ENCODE peak calls at places on chromosome 19, in eight cellular contexts. C, B, U, J, X, K, P and Q are unnamed samples.
A peak's percentile ranks its signal among the peaks of the same experiment; 100 is the strongest.

GRCh38 chr19:38774181-38774950 is 1.0 kb upstream of the LGALS7 start:
- DNase-seq in C (no peak), B (no peak), U (no peak), J (no peak), X (no peak), K (no peak), P (no peak), Q (no peak)

GRCh38 chr19:50551034-50551712 is 17.1 kb downstream of the LRRC4B start:
- DNase-seq in C (no peak), B (no peak), U (no peak), J (no peak), X (no peak), K (peak; percentile 58), P (no peak), Q (no peak)

GRCh38 chr19:45352062-45352461 is 11.5 kb downstream of the KLC3 start:
- DNase-seq in C (no peak), B (no peak), U (no peak), J (no peak), X (no peak), K (no peak), P (no peak), Q (no peak)

GRCh38 chr19:21143846-21144245 is 2.0 kb downstream of the ZNF431 start:
- DNase-seq in C (no peak), B (no peak), U (no peak), J (no peak), X (no peak), K (no peak), P (no peak), Q (no peak)

GRCh38 chr19:7971553-7972520 is 28.4 kb upstream of the TIMM44 start:
- DNase-seq in C (no peak), B (no peak), U (no peak), J (no peak), X (no peak), K (no peak), P (no peak), Q (no peak)

GRCh38 chr19:13155472-13156284 is 5.5 kb downstream of the IER2 start:
- DNase-seq in C (peak; percentile 21), B (peak; percentile 86), U (peak; percentile 75), J (peak; percentile 75), X (peak; percentile 89), K (peak; percentile 27), P (no peak), Q (peak; percentile 62)

GRCh38 chr19:3302755-3303154 is 63.6 kb upstream of the NFIC start:
- DNase-seq in C (no peak), B (peak; percentile 8), U (no peak), J (no peak), X (no peak), K (no peak), P (no peak), Q (no peak)

GRCh38 chr19:35901055-35901644 is 810 bp upstream of the NFKBID start:
- DNase-seq in C (no peak), B (no peak), U (peak; percentile 79), J (no peak), X (peak; percentile 89), K (no peak), P (no peak), Q (no peak)

GRCh38 chr19:49676136-49676689 is 858 bp upstream of the PRMT1 start:
- DNase-seq in C (no peak), B (peak; percentile 89), U (peak; percentile 86), J (peak; percentile 96), X (peak; percentile 94), K (no peak), P (peak; percentile 100), Q (peak; percentile 88)

GRCh38 chr19:27794444-27795042 is 1418.4 kb downstream of the UQCRFS1 start:
- DNase-seq in C (no peak), B (no peak), U (peak; percentile 51), J (peak; percentile 71), X (peak; percentile 63), K (no peak), P (no peak), Q (no peak)

GRCh38 chr19:15401397-15401710 is 17.4 kb downstream of the AKAP8L start:
- DNase-seq in C (no peak), B (no peak), U (no peak), J (no peak), X (no peak), K (no peak), P (no peak), Q (no peak)

GRCh38 chr19:35216026-35216832 is 12.3 kb downstream of the FAM187B start:
- DNase-seq in C (no peak), B (no peak), U (peak; percentile 36), J (no peak), X (peak; percentile 57), K (no peak), P (no peak), Q (no peak)